ENCODE peak calls at places on chromosomes 7 and 10, in ten cellular contexts. U is cardiac muscle cell, J is astrocyte, Z is epithelial cell of prostate, T is A549, W is neural progenitor cell, M is brain microvascular endothelial cell, A is aorta, I is thoracic aorta, H is breast epithelium. X is an unnamed sample.

GRCh38 chr7:20816389-20816959 is 29.8 kb upstream of the SP8 start:
- DNase-seq in W (no peak), J (no peak), M (no peak), T (no peak), U (no peak), I (no peak), H (no peak), Z (no peak), A (no peak), X (no peak)

GRCh38 chr7:81857385-81857784 is 87.5 kb upstream of the HGF start:
- DNase-seq in U (no peak), Z (no peak), T (peak), H (no peak), W (no peak), M (no peak), I (no peak), J (no peak), A (no peak), X (no peak)

GRCh38 chr7:42311195-42311594 is 74.2 kb upstream of the GLI3 start:
- DNase-seq in H (no peak), I (no peak), T (no peak), Z (no peak), M (no peak), W (no peak), J (no peak), A (no peak), U (no peak), X (no peak)

GRCh38 chr7:42263971-42264370 is 27.0 kb upstream of the GLI3 start:
- DNase-seq in A (no peak), I (no peak), M (no peak), T (no peak), U (no peak), Z (no peak), H (no peak), J (no peak), W (peak), X (no peak)

GRCh38 chr10:69862882-69863530 is 61.3 kb downstream of the COL13A1 start:
- DNase-seq in J (no peak), M (no peak), I (no peak), T (no peak), W (no peak), A (no peak), H (no peak), U (no peak), Z (no peak), X (no peak)

GRCh38 chr7:105188201-105188600 is 174.2 kb downstream of the KMT2E start:
- DNase-seq in Z (no peak), H (no peak), M (no peak), T (no peak), J (peak), W (no peak), A (no peak), I (no peak), U (no peak), X (no peak)

GRCh38 chr10:32413513-32413912 is 32.4 kb upstream of the CCDC7 start:
- DNase-seq in A (no peak), H (no peak), Z (peak), U (no peak), I (no peak), W (no peak), J (peak), M (peak), T (peak), X (no peak)

GRCh38 chr7:6210973-6211372 is 61.5 kb downstream of the CYTH3 start:
- DNase-seq in T (no peak), H (no peak), I (no peak), A (no peak), J (no peak), W (no peak), M (no peak), U (no peak), Z (no peak), X (no peak)

GRCh38 chr7:107294182-107294581 is 125.4 kb downstream of the HBP1 start:
- DNase-seq in W (no peak), A (no peak), Z (no peak), U (no peak), M (no peak), J (no peak), I (no peak), H (no peak), T (no peak), X (no peak)

GRCh38 chr10:124663766-124664360 is 80.3 kb downstream of the FAM53B start:
- DNase-seq in J (no peak), T (no peak), W (no peak), Z (no peak), U (no peak), I (no peak), A (no peak), H (no peak), M (no peak), X (no peak)
- H3K27ac ChIP-seq in J (no peak), T (no peak), W (no peak), Z (no peak), U (no peak), I (no peak), A (no peak), H (no peak), M (no peak), X (no peak)

GRCh38 chr7:158094671-158095256 is 492.9 kb downstream of the PTPRN2 start:
- DNase-seq in J (no peak), T (no peak), A (no peak), H (no peak), M (no peak), I (no peak), U (no peak), Z (no peak), W (no peak), X (no peak)

GRCh38 chr7:158096582-158096981 is 491.0 kb downstream of the PTPRN2 start:
- DNase-seq in A (no peak), H (no peak), Z (no peak), J (no peak), T (no peak), M (no peak), W (no peak), U (no peak), I (no peak), X (no peak)

GRCh38 chr7:158097511-158098124 is 490.0 kb downstream of the PTPRN2 start:
- DNase-seq in J (no peak), H (peak), M (no peak), W (no peak), A (no peak), Z (no peak), T (no peak), I (no peak), U (no peak), X (no peak)

GRCh38 chr7:158098125-158099030 is 489.2 kb downstream of the PTPRN2 start:
- DNase-seq in T (no peak), I (no peak), A (no peak), W (no peak), U (no peak), M (no peak), Z (no peak), H (no peak), J (no peak), X (no peak)

DNA sequence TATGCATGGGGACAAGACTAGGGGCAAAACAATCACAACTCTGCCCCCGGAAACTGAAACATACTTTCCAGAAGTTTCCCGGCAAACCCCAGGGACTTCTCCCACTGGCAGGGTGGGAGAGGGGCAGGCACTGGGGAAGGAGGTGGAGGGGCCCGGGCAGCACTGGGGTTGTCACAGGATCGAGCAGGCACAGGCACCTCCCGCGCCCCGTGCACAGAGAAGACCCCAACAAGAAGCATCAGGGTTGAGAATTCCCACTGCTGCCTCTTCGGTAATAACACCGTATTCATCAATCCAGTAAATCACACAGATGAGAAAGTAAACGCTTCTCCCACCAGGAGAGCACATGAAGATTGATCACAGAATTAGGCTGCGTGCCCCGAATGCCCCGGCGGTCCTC is 490.5 kb downstream of the PTPRN2 start:
- DNase-seq in I (no peak), A (no peak), J (no peak), H (peak), U (no peak), T (no peak), W (no peak), M (no peak), Z (no peak), X (no peak)
- H3K27ac ChIP-seq in I (no peak), A (no peak), J (no peak), H (no peak), U (no peak), T (no peak), W (no peak), M (no peak), Z (no peak), X (no peak)

DNA sequence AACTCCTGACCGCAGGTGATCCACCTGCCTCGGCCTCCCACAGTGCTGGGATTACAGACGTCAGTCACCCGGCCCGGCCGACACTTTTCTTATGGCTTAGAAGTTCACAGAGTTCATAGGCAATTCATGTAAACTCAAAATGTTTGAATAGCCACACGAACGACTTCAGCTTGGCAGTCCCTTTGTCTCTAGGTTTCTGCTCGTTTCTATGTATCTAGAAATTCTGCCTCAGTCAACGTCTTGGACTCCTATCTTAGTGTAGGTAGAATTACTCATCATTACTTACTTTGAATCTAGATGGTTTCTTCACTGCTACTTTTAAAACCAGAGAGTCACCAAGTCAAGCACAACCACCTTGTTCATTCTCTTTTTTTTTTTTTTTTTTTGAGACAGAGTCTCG is 23.7 kb downstream of the ARL4A start:
- DNase-seq in Z (no peak), W (no peak), T (peak), H (no peak), J (no peak), I (no peak), U (no peak), A (no peak), M (no peak), X (no peak)
- H3K27ac ChIP-seq in Z (no peak), W (no peak), T (peak), H (peak), J (no peak), I (no peak), U (no peak), A (no peak), M (no peak), X (no peak)

GRCh38 chr7:130009848-130010688 is 41.1 kb downstream of the ZC3HC1 start:
- DNase-seq in T (peak), W (no peak), I (no peak), U (no peak), H (no peak), A (peak), Z (peak), J (peak), M (peak), X (peak)
- H3K27ac ChIP-seq in T (peak), W (no peak), I (peak), U (no peak), H (peak), A (peak), Z (peak), J (peak), M (peak), X (peak)

GRCh38 chr10:123381271-123381670 is 227.1 kb downstream of the BUB3 start:
- DNase-seq in M (no peak), J (peak), Z (peak), H (no peak), A (no peak), I (no peak), W (no peak), T (no peak), U (no peak), X (no peak)
- H3K27ac ChIP-seq in M (no peak), J (no peak), Z (no peak), H (no peak), A (no peak), I (no peak), W (no peak), T (no peak), U (no peak), X (no peak)

DNA sequence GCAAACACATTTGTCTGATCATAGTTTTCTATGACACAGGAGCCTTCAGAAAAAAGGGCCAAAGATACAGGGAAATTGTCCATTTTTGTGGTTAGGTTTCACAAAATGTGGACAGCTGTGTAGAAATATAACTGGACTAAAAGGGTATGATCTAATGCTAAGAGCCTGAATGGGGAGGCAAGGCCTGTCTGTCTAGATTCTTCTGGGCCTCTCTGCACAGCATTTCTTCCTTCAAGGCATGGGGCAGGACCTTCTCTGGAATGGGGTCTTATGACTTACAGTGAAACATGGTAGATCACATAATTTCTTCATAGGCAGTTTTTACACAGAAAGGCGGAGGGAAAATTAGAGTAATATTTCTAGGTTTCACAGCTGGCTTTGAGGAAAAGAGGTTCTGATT is 795.7 kb downstream of the GRID1 start:
- DNase-seq in W (no peak), A (no peak), I (no peak), T (no peak), M (no peak), U (no peak), H (no peak), Z (no peak), J (no peak), X (no peak)
- H3K27ac ChIP-seq in W (no peak), A (no peak), I (no peak), T (no peak), M (no peak), U (no peak), H (no peak), Z (no peak), J (no peak), X (no peak)

DNA sequence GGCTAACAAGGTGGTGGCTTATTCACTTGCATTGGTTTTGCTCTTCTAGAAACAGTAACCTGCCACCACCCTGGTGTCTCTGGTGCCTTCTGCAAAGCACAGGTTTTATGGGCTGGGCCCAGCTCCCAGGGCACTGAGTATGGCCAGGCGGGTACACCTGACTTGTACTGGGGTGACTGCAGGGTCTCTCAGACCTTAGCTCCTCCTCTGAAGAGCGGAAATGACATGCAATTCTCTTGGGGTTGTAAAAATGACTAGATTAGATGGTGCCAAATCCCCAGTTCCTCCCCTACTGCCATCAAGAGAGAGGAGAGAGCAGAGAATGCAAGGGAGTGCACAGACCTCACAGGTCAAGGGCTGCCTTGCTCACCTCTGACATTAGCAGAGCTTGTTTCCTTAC is 14.7 kb downstream of the ESYT2 start:
- DNase-seq in H (no peak), M (no peak), A (peak), Z (no peak), T (no peak), J (no peak), I (no peak), U (no peak), W (no peak), X (no peak)
- H3K27ac ChIP-seq in H (peak), M (peak), A (peak), Z (no peak), T (peak), J (peak), I (peak), U (peak), W (peak), X (no peak)

DNA sequence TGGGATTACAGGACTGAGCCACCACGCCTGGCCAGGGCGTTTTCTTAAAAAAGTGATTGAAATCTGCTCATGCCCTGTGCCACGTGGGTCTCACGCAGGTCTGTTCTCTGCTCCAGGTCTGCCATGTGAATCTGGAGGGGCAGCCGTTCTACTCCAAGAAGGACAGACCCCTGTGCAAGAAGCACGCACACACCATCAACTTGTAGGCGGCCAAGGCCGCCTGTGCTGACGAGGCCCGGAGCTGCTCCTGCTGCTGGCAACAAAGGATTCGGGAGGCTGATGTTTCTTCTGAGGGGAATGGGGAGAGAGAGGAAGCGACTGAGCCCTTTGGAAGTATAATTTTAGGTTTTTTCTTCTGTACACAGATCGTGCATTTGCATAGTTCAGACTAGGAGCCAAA is 23.6 kb upstream of the BMPR1A start:
- DNase-seq in A (no peak), Z (no peak), H (no peak), W (no peak), I (no peak), J (no peak), T (no peak), M (no peak), U (no peak), X (no peak)
- H3K27ac ChIP-seq in A (peak), Z (no peak), H (no peak), W (no peak), I (peak), J (no peak), T (no peak), M (no peak), U (peak), X (no peak)

GRCh38 chr7:55074008-55074499 is 55.2 kb downstream of the EGFR start:
- DNase-seq in U (no peak), J (peak), T (peak), A (no peak), Z (peak), W (no peak), M (peak), I (no peak), H (no peak), X (peak)

GRCh38 chr7:55070839-55071238 is 52.0 kb downstream of the EGFR start:
- DNase-seq in H (no peak), M (no peak), I (no peak), Z (no peak), T (no peak), A (no peak), U (no peak), J (no peak), W (no peak), X (no peak)

GRCh38 chr7:55073051-55073511 is 54.3 kb downstream of the EGFR start:
- DNase-seq in U (no peak), I (no peak), W (no peak), Z (no peak), M (peak), H (no peak), T (peak), J (peak), A (no peak), X (no peak)

GRCh38 chr7:55071411-55072188 is 52.8 kb downstream of the EGFR start:
- DNase-seq in I (no peak), J (peak), M (no peak), A (no peak), W (no peak), T (no peak), Z (no peak), U (no peak), H (no peak), X (no peak)

GRCh38 chr7:55072251-55072650 is 53.4 kb downstream of the EGFR start:
- DNase-seq in J (no peak), H (no peak), Z (no peak), U (no peak), W (no peak), I (no peak), T (no peak), M (no peak), A (no peak), X (no peak)
- H3K27ac ChIP-seq in J (peak), H (no peak), Z (peak), U (no peak), W (no peak), I (peak), T (peak), M (peak), A (peak), X (no peak)

DNA sequence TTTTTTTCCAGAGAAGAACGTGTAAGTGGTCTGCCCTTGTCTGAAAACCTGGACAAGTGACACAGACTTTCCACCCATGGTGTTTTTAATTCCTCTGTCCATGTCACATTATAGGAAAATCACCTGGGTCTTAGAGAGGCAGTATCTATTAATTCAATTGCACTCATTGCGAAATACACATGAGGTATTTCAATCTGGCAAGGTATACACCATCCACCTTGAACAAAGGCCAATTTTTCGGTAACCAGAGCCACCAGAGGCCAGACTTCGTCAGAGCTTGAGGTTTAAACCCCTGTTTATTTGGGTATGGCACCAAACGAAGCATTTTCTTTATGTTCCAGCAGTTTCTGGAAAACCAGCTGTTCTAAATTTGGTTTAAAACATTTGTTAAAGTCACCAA is 539.7 kb upstream of the MGMT start:
- DNase-seq in M (no peak), J (no peak), Z (no peak), W (no peak), A (no peak), H (no peak), I (no peak), T (no peak), U (no peak), X (no peak)
- H3K27ac ChIP-seq in M (no peak), J (no peak), Z (no peak), W (no peak), A (no peak), H (peak), I (no peak), T (no peak), U (no peak), X (no peak)